ENCODE peak calls at places on chromosomes 16 and 17, in four cellular contexts. T is RWPE1, A is activated B cell treated with CpG ODN at 0.5 μM for 24 hours, O is retinal pigment epithelial cell. G is an unnamed sample.

GRCh38 chr16:54277845-54278703 is 8.5 kb downstream of the IRX3 start:
- DNase-seq in O (no peak), T (no peak), A (no peak), G (no peak)

GRCh38 chr17:17205368-17206148 is 575 bp downstream of the PLD6 start:
- DNase-seq in T (peak), O (no peak), A (peak), G (no peak)

GRCh38 chr16:84555418-84556196 is 51.1 kb upstream of the MEAK7 start:
- DNase-seq in A (no peak), T (no peak), O (no peak), G (no peak)

GRCh38 chr17:6421700-6422604 is 13.0 kb downstream of the AIPL1 start:
- DNase-seq in T (peak), O (no peak), A (peak), G (peak)

GRCh38 chr16:31002252-31002700 is 8.2 kb downstream of the STX1B start:
- DNase-seq in T (no peak), O (no peak), A (no peak), G (no peak)

GRCh38 chr16:75287708-75288107 is 36.3 kb upstream of the BCAR1 start:
- DNase-seq in A (no peak), O (no peak), T (no peak), G (no peak)

GRCh38 chr16:14562691-14563491 is 67.2 kb downstream of the PARN start:
- DNase-seq in T (peak), A (no peak), O (peak), G (no peak)

GRCh38 chr17:7405882-7406825 is 1.5 kb upstream of the NLGN2 start:
- DNase-seq in A (no peak), O (no peak), T (no peak), G (no peak)

GRCh38 chr16:81738831-81739496 is 40.1 kb upstream of the PLCG2 start:
- DNase-seq in A (peak), T (no peak), O (no peak), G (no peak)

GRCh38 chr16:60605176-60605575 is 1431.1 kb downstream of the CDH8 start:
- DNase-seq in A (no peak), T (no peak), O (no peak), G (no peak)

GRCh38 chr17:72392056-72393010 is 271.5 kb downstream of the SOX9 start:
- DNase-seq in O (no peak), T (no peak), A (no peak), G (no peak)

GRCh38 chr17:29697371-29697770 is 74.7 kb upstream of the CORO6 start:
- DNase-seq in O (no peak), A (no peak), T (no peak), G (no peak)

GRCh38 chr17:68515238-68515637 is 3.0 kb downstream of the PRKAR1A start:
- DNase-seq in T (no peak), O (peak), A (no peak), G (no peak)

GRCh38 chr16:31181102-31181830 is 1.3 kb downstream of the FUS start:
- DNase-seq in T (peak), O (no peak), A (peak), G (no peak)

GRCh38 chr17:7261377-7262191 is 694 bp downstream of the CLDN7 start:
- DNase-seq in O (no peak), A (peak), T (no peak), G (no peak)

GRCh38 chr17:72615627-72615991 is 476.9 kb downstream of the SLC39A11 start:
- DNase-seq in O (no peak), A (no peak), T (no peak), G (no peak)

GRCh38 chr17:74773871-74774286 is 2.3 kb downstream of the NAT9 start:
- DNase-seq in A (no peak), O (no peak), T (no peak), G (no peak)

GRCh38 chr17:42698736-42699414 is 16.5 kb downstream of the CNTNAP1 start:
- DNase-seq in T (peak), A (no peak), O (no peak), G (no peak)

GRCh38 chr16:74497761-74498160 is 76.5 kb upstream of the CLEC18B start:
- DNase-seq in O (no peak), A (no peak), T (no peak), G (no peak)

GRCh38 chr16:68236804-68237242 is 896 bp upstream of the ESRP2 start:
- DNase-seq in A (peak), T (peak), O (no peak), G (no peak)

GRCh38 chr16:81175325-81175891 is 63.1 kb upstream of the BCO1 start:
- DNase-seq in A (no peak), T (peak), O (no peak), G (no peak)

GRCh38 chr16:27639588-27640276 is 89.8 kb downstream of the KATNIP start:
- DNase-seq in T (peak), O (peak), A (no peak), G (peak)

GRCh38 chr16:83928341-83929055 is 24.5 kb upstream of the OSGIN1 start:
- DNase-seq in A (no peak), T (peak), O (peak), G (no peak)

GRCh38 chr17:43940630-43941029 is 1.6 kb downstream of the PPY start:
- DNase-seq in O (no peak), A (no peak), T (no peak), G (peak)

GRCh38 chr17:81666342-81667191 is at the start of the genes CCDC137 and OXLD1:
- DNase-seq in A (peak), O (peak), T (peak), G (peak)

GRCh38 chr16:27355610-27356009 is 41.8 kb downstream of the IL4R start:
- DNase-seq in T (no peak), A (no peak), O (no peak), G (no peak)

GRCh38 chr16:89367538-89368059 is 122.8 kb downstream of the ANKRD11 start:
- DNase-seq in A (no peak), O (no peak), T (no peak), G (no peak)

GRCh38 chr16:1642148-1642547 is 30.0 kb downstream of the CRAMP1 start:
- DNase-seq in T (no peak), O (no peak), A (no peak), G (no peak)

GRCh38 chr16:57204675-57205074 is 18.5 kb downstream of the RSPRY1 start:
- DNase-seq in O (no peak), A (no peak), T (no peak), G (no peak)
- TF ChIP-seq CTCF in O (no peak), A (no peak), T (no peak), G (peak)

GRCh38 chr16:57628008-57628781 is at the start of gene ADGRG1:
- DNase-seq in A (no peak), O (peak), T (peak), G (no peak)
- TF ChIP-seq CTCF in A (no peak), O (peak), T (no peak), G (no peak)

GRCh38 chr16:51818342-51818944 is 667.4 kb upstream of the SALL1 start:
- DNase-seq in T (no peak), A (no peak), O (no peak), G (peak)
- TF ChIP-seq CTCF in T (no peak), A (no peak), O (peak), G (peak)

GRCh38 chr17:78561166-78561565 is 16.0 kb downstream of the DNAH17 start:
- DNase-seq in O (no peak), A (no peak), T (no peak), G (no peak)

GRCh38 chr17:78559024-78559423 is 18.2 kb downstream of the DNAH17 start:
- DNase-seq in T (no peak), A (no peak), O (no peak), G (no peak)

GRCh38 chr17:78558181-78558850 is 18.9 kb downstream of the DNAH17 start:
- DNase-seq in O (no peak), T (peak), A (no peak), G (no peak)

GRCh38 chr17:78560731-78561130 is 16.5 kb downstream of the DNAH17 start:
- DNase-seq in O (no peak), T (no peak), A (no peak), G (no peak)

DNA sequence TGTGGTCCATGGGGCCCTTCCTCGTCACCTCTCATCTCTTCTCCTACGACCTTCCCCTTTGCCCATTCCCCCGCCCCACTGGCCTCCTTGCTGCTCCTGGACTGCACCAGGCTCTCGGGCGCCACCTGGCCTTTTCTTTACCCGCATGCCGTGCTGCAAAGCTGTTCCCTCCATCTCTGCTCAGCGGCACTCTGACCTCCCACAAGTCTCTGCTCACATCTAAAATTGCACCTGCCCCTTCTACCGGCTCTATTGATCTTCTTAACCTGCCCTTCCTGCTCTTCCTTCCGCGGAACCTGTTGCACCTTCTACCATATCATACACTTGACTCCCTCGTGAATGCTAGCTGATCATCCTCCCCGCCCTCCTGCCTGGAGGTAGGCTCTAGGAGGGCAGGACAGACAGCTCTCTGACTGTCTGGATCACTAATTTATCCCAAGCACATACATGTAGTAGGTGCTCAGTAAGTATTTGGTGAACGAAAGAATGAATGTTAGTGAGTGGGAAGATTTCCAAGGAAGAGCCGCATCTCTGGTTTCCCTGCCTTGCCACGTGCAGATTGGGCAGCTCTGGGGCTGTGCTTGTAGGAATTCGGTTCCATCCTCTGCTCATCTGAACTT is 17.3 kb downstream of the DNAH17 start:
- DNase-seq in A (no peak), T (no peak), O (no peak), G (no peak)
- TF ChIP-seq CTCF in A (no peak), T (no peak), O (no peak), G (no peak)

GRCh38 chr17:40284085-40284713 is 3.5 kb upstream of the CDC6 start:
- DNase-seq in O (peak), A (no peak), T (peak), G (no peak)
- TF ChIP-seq CTCF in O (peak), A (no peak), T (no peak), G (peak)

G was measured in progenitor cell of endocrine pancreas.